ENCODE peak calls at places on chromosomes 4 and X, in five cellular contexts. One of them, this sample, is unnamed.

GRCh38 chr4:107896158-107896645 is 35.1 kb upstream of the CYP2U1 start:
- DNase-seq in adrenal gland: no peak
- DNase-seq in fibroblast of lung: peak; percentile 100
- DNase-seq in dorsolateral prefrontal cortex: no peak
- DNase-seq in brain microvascular endothelial cell: peak; percentile 94
- DNase-seq in this sample: peak; percentile 97

GRCh38 chr4:39032218-39033085 is at the start of gene TMEM156:
- DNase-seq in fibroblast of lung: no peak
- DNase-seq in dorsolateral prefrontal cortex: no peak
- DNase-seq in brain microvascular endothelial cell: peak; percentile 25
- DNase-seq in adrenal gland: no peak
- DNase-seq in this sample: peak; percentile 80

GRCh38 chrX:120274958-120275357 is 24.3 kb downstream of the ZBTB33 start:
- DNase-seq in dorsolateral prefrontal cortex: no peak
- DNase-seq in fibroblast of lung: no peak
- DNase-seq in adrenal gland: no peak
- DNase-seq in brain microvascular endothelial cell: no peak
- DNase-seq in this sample: no peak

GRCh38 chr4:63396269-63396668 is 1013.0 kb downstream of the TECRL start:
- DNase-seq in brain microvascular endothelial cell: no peak
- DNase-seq in dorsolateral prefrontal cortex: no peak
- DNase-seq in adrenal gland: no peak
- DNase-seq in fibroblast of lung: no peak
- DNase-seq in this sample: no peak

GRCh38 chrX:49249071-49249470 is 13.8 kb downstream of the CCDC22 start:
- DNase-seq in fibroblast of lung: no peak
- DNase-seq in dorsolateral prefrontal cortex: no peak
- DNase-seq in adrenal gland: no peak
- DNase-seq in brain microvascular endothelial cell: no peak
- DNase-seq in this sample: no peak

GRCh38 chr4:101835121-101835904 is 44.8 kb downstream of the BANK1 start:
- DNase-seq in dorsolateral prefrontal cortex: peak; percentile 10
- DNase-seq in adrenal gland: peak; percentile 73
- DNase-seq in brain microvascular endothelial cell: peak; percentile 35
- DNase-seq in fibroblast of lung: peak; percentile 62
- DNase-seq in this sample: peak; percentile 85

GRCh38 chr4:140943887-140944515 is 187.8 kb upstream of the TBC1D9 start:
- DNase-seq in adrenal gland: no peak
- DNase-seq in brain microvascular endothelial cell: peak; percentile 82
- DNase-seq in dorsolateral prefrontal cortex: no peak
- DNase-seq in fibroblast of lung: peak; percentile 95
- DNase-seq in this sample: peak; percentile 36

GRCh38 chrX:153733651-153734240 is 9.1 kb downstream of the ABCD1 start:
- DNase-seq in dorsolateral prefrontal cortex: no peak
- DNase-seq in fibroblast of lung: no peak
- DNase-seq in brain microvascular endothelial cell: no peak
- DNase-seq in adrenal gland: no peak
- DNase-seq in this sample: no peak

GRCh38 chr4:40980318-40980883 is 230.6 kb downstream of the NSUN7 start:
- DNase-seq in dorsolateral prefrontal cortex: no peak
- DNase-seq in brain microvascular endothelial cell: no peak
- DNase-seq in adrenal gland: no peak
- DNase-seq in fibroblast of lung: no peak
- DNase-seq in this sample: no peak

GRCh38 chr4:1932736-1933135 is 61.5 kb downstream of the NSD2 start:
- DNase-seq in brain microvascular endothelial cell: no peak
- DNase-seq in adrenal gland: no peak
- DNase-seq in fibroblast of lung: no peak
- DNase-seq in dorsolateral prefrontal cortex: no peak
- DNase-seq in this sample: no peak

GRCh38 chr4:35538807-35539206 is 705.5 kb downstream of the ARAP2 start:
- DNase-seq in adrenal gland: no peak
- DNase-seq in dorsolateral prefrontal cortex: no peak
- DNase-seq in brain microvascular endothelial cell: no peak
- DNase-seq in fibroblast of lung: peak; percentile 7
- DNase-seq in this sample: peak; percentile 0

GRCh38 chr4:147518086-147518485 is 37.2 kb downstream of the EDNRA start:
- DNase-seq in brain microvascular endothelial cell: no peak
- DNase-seq in dorsolateral prefrontal cortex: no peak
- DNase-seq in fibroblast of lung: peak; percentile 81
- DNase-seq in adrenal gland: no peak
- DNase-seq in this sample: no peak

GRCh38 chr4:108828620-108829019 is 65.8 kb upstream of the ETNPPL start:
- DNase-seq in adrenal gland: peak; percentile 5
- DNase-seq in brain microvascular endothelial cell: no peak
- DNase-seq in dorsolateral prefrontal cortex: no peak
- DNase-seq in fibroblast of lung: no peak
- DNase-seq in this sample: no peak

GRCh38 chrX:101803451-101803850 is 128.4 kb downstream of the ZMAT1 start:
- DNase-seq in adrenal gland: no peak
- DNase-seq in fibroblast of lung: peak; percentile 4
- DNase-seq in brain microvascular endothelial cell: no peak
- DNase-seq in dorsolateral prefrontal cortex: no peak
- DNase-seq in this sample: peak; percentile 26

GRCh38 chr4:112170451-112170993 is 25.3 kb downstream of the FAM241A start:
- DNase-seq in fibroblast of lung: peak; percentile 73
- DNase-seq in dorsolateral prefrontal cortex: no peak
- DNase-seq in brain microvascular endothelial cell: peak; percentile 87
- DNase-seq in adrenal gland: peak; percentile 24
- DNase-seq in this sample: peak; percentile 96

DNA sequence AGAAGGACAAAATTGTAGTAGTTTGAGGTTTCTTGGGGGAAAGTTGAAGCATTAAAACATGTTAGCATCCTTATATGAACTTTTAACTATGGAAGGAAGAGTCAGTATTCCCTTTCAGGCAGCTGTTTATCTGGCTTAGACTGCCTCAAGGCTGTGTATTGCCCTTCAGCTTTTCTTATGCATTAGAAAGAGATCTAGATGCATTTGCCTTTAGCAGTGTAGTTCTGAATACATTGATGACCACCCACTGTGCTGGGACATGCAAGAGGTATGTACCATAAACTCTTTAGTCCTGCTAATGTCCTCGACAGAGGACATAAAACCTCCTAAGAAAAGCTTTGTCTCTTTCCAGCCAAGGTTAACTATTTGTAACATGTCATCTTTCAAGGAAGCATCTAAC is 2.9 kb downstream of the FAM200B start:
- DNase-seq in brain microvascular endothelial cell: no peak
- DNase-seq in adrenal gland: no peak
- DNase-seq in dorsolateral prefrontal cortex: no peak
- DNase-seq in fibroblast of lung: no peak
- DNase-seq in this sample: no peak
- H3K4me3 ChIP-seq in brain microvascular endothelial cell: no peak overlapping the region
- H3K4me3 ChIP-seq in adrenal gland: no peak overlapping the region
- H3K4me3 ChIP-seq in dorsolateral prefrontal cortex: no peak overlapping the region
- H3K4me3 ChIP-seq in fibroblast of lung: no peak overlapping the region
- H3K4me3 ChIP-seq in this sample: no peak overlapping the region

GRCh38 chr4:145014365-145014764 is 83.6 kb downstream of the ANAPC10 start:
- DNase-seq in fibroblast of lung: no peak
- DNase-seq in adrenal gland: no peak
- DNase-seq in brain microvascular endothelial cell: no peak
- DNase-seq in dorsolateral prefrontal cortex: no peak
- DNase-seq in this sample: no peak
- TF ChIP-seq CTCF in fibroblast of lung: no peak
- TF ChIP-seq CTCF in adrenal gland: no peak
- TF ChIP-seq CTCF in brain microvascular endothelial cell: peak; percentile 4
- TF ChIP-seq CTCF in dorsolateral prefrontal cortex: no peak
- TF ChIP-seq CTCF in this sample: peak; percentile 2

GRCh38 chr4:173281001-173281400 is 53.2 kb downstream of the HMGB2 start:
- DNase-seq in adrenal gland: no peak
- DNase-seq in fibroblast of lung: no peak
- DNase-seq in dorsolateral prefrontal cortex: no peak
- DNase-seq in brain microvascular endothelial cell: no peak
- DNase-seq in this sample: no peak
- H3K4me3 ChIP-seq in adrenal gland: no peak overlapping the region
- H3K4me3 ChIP-seq in fibroblast of lung: no peak overlapping the region
- H3K4me3 ChIP-seq in dorsolateral prefrontal cortex: no peak overlapping the region
- H3K4me3 ChIP-seq in brain microvascular endothelial cell: no peak overlapping the region
- H3K4me3 ChIP-seq in this sample: no peak overlapping the region

DNA sequence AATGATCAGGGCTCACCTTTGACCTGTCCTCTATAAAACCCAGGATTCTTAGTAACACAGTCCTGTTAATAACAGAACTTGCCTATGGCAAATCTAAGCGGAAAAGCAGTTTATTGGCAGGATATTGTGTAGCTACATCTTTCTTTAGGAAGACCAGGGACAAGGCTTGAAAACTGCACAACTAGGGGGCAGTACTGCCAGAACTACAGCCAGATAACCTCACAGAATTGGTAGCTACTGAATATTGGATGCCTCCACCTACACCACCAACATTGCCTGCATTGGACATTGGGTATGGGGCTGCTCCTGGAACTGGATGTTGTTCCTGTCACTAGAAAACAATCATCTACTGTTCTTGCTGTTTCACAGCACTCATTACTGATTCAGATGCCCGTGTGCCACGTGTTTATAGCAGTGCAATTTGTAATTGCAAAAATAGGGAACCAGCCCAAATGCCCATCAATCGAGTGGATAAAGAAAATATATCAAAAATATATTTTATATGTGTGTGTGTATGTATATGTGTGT is 47.4 kb downstream of the REPS2 start:
- DNase-seq in fibroblast of lung: no peak
- DNase-seq in brain microvascular endothelial cell: no peak
- DNase-seq in adrenal gland: no peak
- DNase-seq in dorsolateral prefrontal cortex: no peak
- DNase-seq in this sample: no peak
- TF ChIP-seq CTCF in fibroblast of lung: no peak
- TF ChIP-seq CTCF in brain microvascular endothelial cell: peak; percentile 46
- TF ChIP-seq CTCF in adrenal gland: no peak
- TF ChIP-seq CTCF in dorsolateral prefrontal cortex: peak; percentile 21
- TF ChIP-seq CTCF in this sample: no peak

GRCh38 chr4:14177987-14178386 is 550.5 kb upstream of the BOD1L1 start:
- DNase-seq in brain microvascular endothelial cell: no peak
- DNase-seq in dorsolateral prefrontal cortex: no peak
- DNase-seq in fibroblast of lung: no peak
- DNase-seq in adrenal gland: no peak
- DNase-seq in this sample: no peak
- H3K4me3 ChIP-seq in brain microvascular endothelial cell: no peak overlapping the region
- H3K4me3 ChIP-seq in dorsolateral prefrontal cortex: no peak overlapping the region
- H3K4me3 ChIP-seq in fibroblast of lung: no peak overlapping the region
- H3K4me3 ChIP-seq in adrenal gland: no peak overlapping the region
- H3K4me3 ChIP-seq in this sample: no peak overlapping the region

GRCh38 chrX:111164728-111165127 is 68.7 kb downstream of the PAK3 start:
- DNase-seq in fibroblast of lung: no peak
- DNase-seq in dorsolateral prefrontal cortex: no peak
- DNase-seq in adrenal gland: no peak
- DNase-seq in brain microvascular endothelial cell: no peak
- DNase-seq in this sample: peak; percentile 2
- TF ChIP-seq CTCF in fibroblast of lung: peak; percentile 23
- TF ChIP-seq CTCF in dorsolateral prefrontal cortex: no peak
- TF ChIP-seq CTCF in adrenal gland: no peak
- TF ChIP-seq CTCF in brain microvascular endothelial cell: peak; percentile 46
- TF ChIP-seq CTCF in this sample: no peak

GRCh38 chrX:20101927-20102581 is 14.7 kb downstream of the MAP7D2 start:
- DNase-seq in adrenal gland: no peak
- DNase-seq in fibroblast of lung: no peak
- DNase-seq in dorsolateral prefrontal cortex: no peak
- DNase-seq in brain microvascular endothelial cell: no peak
- DNase-seq in this sample: no peak
- H3K4me3 ChIP-seq in adrenal gland: no peak overlapping the region
- H3K4me3 ChIP-seq in fibroblast of lung: no peak overlapping the region
- H3K4me3 ChIP-seq in dorsolateral prefrontal cortex: no peak overlapping the region
- H3K4me3 ChIP-seq in brain microvascular endothelial cell: no peak overlapping the region
- H3K4me3 ChIP-seq in this sample: no peak overlapping the region

GRCh38 chr4:173731257-173731656 is 201.2 kb upstream of the HAND2 start:
- DNase-seq in fibroblast of lung: no peak
- DNase-seq in brain microvascular endothelial cell: no peak
- DNase-seq in adrenal gland: no peak
- DNase-seq in dorsolateral prefrontal cortex: no peak
- DNase-seq in this sample: no peak
- TF ChIP-seq CTCF in fibroblast of lung: no peak
- TF ChIP-seq CTCF in brain microvascular endothelial cell: no peak
- TF ChIP-seq CTCF in adrenal gland: no peak
- TF ChIP-seq CTCF in dorsolateral prefrontal cortex: no peak
- TF ChIP-seq CTCF in this sample: no peak